ENCODE peak calls at places on chromosomes 1 and 21, in six cellular contexts. X, F, A, N, M and B are unnamed samples.

GRCh38 chr1:25610822-25611630 is 5.6 kb upstream of the MAN1C1 start:
- DNase-seq in X (peak; percentile 35), F (no peak), A (no peak), N (no peak), M (no peak), B (no peak)

GRCh38 chr1:5667513-5668325 is 324.5 kb downstream of the NPHP4 start:
- DNase-seq in X (no peak), F (no peak), A (no peak), N (no peak), M (no peak), B (no peak)

GRCh38 chr1:44108241-44108640 is 10.4 kb upstream of the KLF17 start:
- DNase-seq in X (no peak), F (peak; percentile 5), A (no peak), N (no peak), M (no peak), B (no peak)

GRCh38 chr1:160911441-160911840 is 26.5 kb upstream of the ITLN1 start:
- DNase-seq in X (no peak), F (no peak), A (peak; percentile 44), N (no peak), M (no peak), B (no peak)

GRCh38 chr1:187001198-187001904 is 172.6 kb downstream of the PLA2G4A start:
- DNase-seq in X (no peak), F (peak; percentile 60), A (peak; percentile 45), N (no peak), M (peak; percentile 58), B (no peak)

GRCh38 chr1:221944247-221944870 is 202.5 kb upstream of the DUSP10 start:
- DNase-seq in X (no peak), F (no peak), A (no peak), N (no peak), M (no peak), B (no peak)

GRCh38 chr1:19710825-19711611 is 46.3 kb downstream of the HTR6 start:
- DNase-seq in X (peak; percentile 93), F (no peak), A (no peak), N (no peak), M (no peak), B (peak; percentile 64)

GRCh38 chr1:107637101-107637500 is 327.9 kb downstream of the VAV3 start:
- DNase-seq in X (no peak), F (no peak), A (no peak), N (no peak), M (no peak), B (no peak)

GRCh38 chr1:227459977-227460376 is 103.4 kb upstream of the ZNF678 start:
- DNase-seq in X (no peak), F (no peak), A (no peak), N (no peak), M (no peak), B (no peak)

GRCh38 chr1:1161683-1162079 is 12.0 kb upstream of the TTLL10 start:
- DNase-seq in X (no peak), F (no peak), A (no peak), N (no peak), M (no peak), B (no peak)

GRCh38 chr1:25199876-25200620 is 32.3 kb downstream of the SYF2 start:
- DNase-seq in X (no peak), F (no peak), A (no peak), N (no peak), M (no peak), B (no peak)

GRCh38 chr1:44676484-44677200 is 2.1 kb downstream of the ARMH1 start:
- DNase-seq in X (peak; percentile 68), F (peak; percentile 30), A (peak; percentile 19), N (no peak), M (no peak), B (no peak)

GRCh38 chr1:55053265-55053954 is 14.1 kb downstream of the PCSK9 start:
- DNase-seq in X (no peak), F (no peak), A (no peak), N (no peak), M (no peak), B (no peak)

GRCh38 chr1:203289281-203289981 is 15.9 kb upstream of the BTG2 start:
- DNase-seq in X (peak; percentile 98), F (no peak), A (no peak), N (peak; percentile 83), M (no peak), B (peak; percentile 88)

GRCh38 chr21:45996311-45997204 is 15.0 kb downstream of the COL6A1 start:
- DNase-seq in X (no peak), F (no peak), A (no peak), N (no peak), M (no peak), B (no peak)

GRCh38 chr1:203200059-203200553 is 13.6 kb upstream of the CHI3L1 start:
- DNase-seq in X (no peak), F (peak; percentile 28), A (no peak), N (no peak), M (peak; percentile 41), B (no peak)

GRCh38 chr1:94553323-94553730 is 11.8 kb upstream of the F3 start:
- DNase-seq in X (no peak), F (no peak), A (peak; percentile 38), N (no peak), M (no peak), B (no peak)

GRCh38 chr1:200075938-200076546 is 48.5 kb downstream of the NR5A2 start:
- DNase-seq in X (no peak), F (peak; percentile 39), A (peak; percentile 59), N (no peak), M (no peak), B (no peak)

GRCh38 chr1:39585933-39586332 is 9.3 kb upstream of the PABPC4 start:
- DNase-seq in X (no peak), F (no peak), A (no peak), N (no peak), M (no peak), B (no peak)

GRCh38 chr1:209552406-209553264 is 30.9 kb upstream of the CAMK1G start:
- DNase-seq in X (no peak), F (no peak), A (no peak), N (no peak), M (no peak), B (no peak)

GRCh38 chr21:42382915-42383314 is 12.9 kb downstream of the TMPRSS3 start:
- DNase-seq in X (no peak), F (no peak), A (no peak), N (no peak), M (no peak), B (no peak)

GRCh38 chr1:53188099-53188498 is 8.5 kb upstream of the CPT2 start:
- DNase-seq in X (no peak), F (no peak), A (no peak), N (no peak), M (no peak), B (no peak)

GRCh38 chr1:160466966-160467365 is 56.1 kb downstream of the SLAMF6 start:
- DNase-seq in X (peak; percentile 57), F (no peak), A (no peak), N (no peak), M (no peak), B (no peak)

GRCh38 chr1:231827337-231828105 is 200.9 kb downstream of the DISC1 start:
- DNase-seq in X (no peak), F (peak; percentile 79), A (no peak), N (no peak), M (no peak), B (no peak)

GRCh38 chr1:243325305-243325890 is 69.6 kb downstream of the SDCCAG8 start:
- DNase-seq in X (peak; percentile 66), F (peak; percentile 34), A (peak; percentile 43), N (peak; percentile 22), M (no peak), B (peak; percentile 35)

GRCh38 chr1:23843644-23844043 is 18.4 kb upstream of the HMGCL start:
- DNase-seq in X (no peak), F (no peak), A (no peak), N (no peak), M (no peak), B (no peak)

GRCh38 chr1:203189951-203190352 is 3.4 kb upstream of the CHI3L1 start:
- DNase-seq in X (no peak), F (no peak), A (no peak), N (no peak), M (no peak), B (no peak)

GRCh38 chr1:208885046-208885445 is 640.9 kb upstream of the PLXNA2 start:
- DNase-seq in X (no peak), F (no peak), A (no peak), N (no peak), M (no peak), B (no peak)

GRCh38 chr1:151908228-151908691 is 1.1 kb downstream of the THEM4 start:
- DNase-seq in X (peak; percentile 33), F (no peak), A (no peak), N (no peak), M (no peak), B (peak; percentile 36)

GRCh38 chr1:171877711-171878110 is 36.4 kb downstream of the DNM3 start:
- DNase-seq in X (peak; percentile 42), F (no peak), A (no peak), N (no peak), M (no peak), B (peak; percentile 59)

GRCh38 chr1:230696722-230697432 is 17.0 kb downstream of the AGT start:
- DNase-seq in X (no peak), F (no peak), A (no peak), N (no peak), M (no peak), B (no peak)

GRCh38 chr1:93552751-93553455 is 105.0 kb downstream of the FNBP1L start:
- DNase-seq in X (no peak), F (peak; percentile 31), A (peak; percentile 36), N (no peak), M (no peak), B (no peak)

GRCh38 chr1:118118469-118118868 is 66.6 kb downstream of the SPAG17 start:
- DNase-seq in X (no peak), F (no peak), A (no peak), N (no peak), M (no peak), B (no peak)

GRCh38 chr1:15337656-15338402 is 71.9 kb upstream of the EFHD2 start:
- DNase-seq in X (no peak), F (peak; percentile 81), A (no peak), N (no peak), M (no peak), B (no peak)

GRCh38 chr1:107953551-107953950 is 11.4 kb downstream of the VAV3 start:
- DNase-seq in X (no peak), F (no peak), A (no peak), N (no peak), M (no peak), B (no peak)